ENCODE peak calls at places on chromosomes 16 and 17, in six cellular contexts. O is A549, T is prostate gland, I is cardiac fibroblast, M is upper lobe of right lung, V is GM23338. J is an unnamed sample.

GRCh38 chr16:84754353-84754856 is 54.6 kb downstream of the USP10 start:
- DNase-seq in O (peak; percentile 86), T (peak; percentile 84), I (peak; percentile 95), M (no peak), V (peak; percentile 90), J (no peak)

GRCh38 chr17:58232707-58233156 is 5.7 kb upstream of the LPO start:
- DNase-seq in O (peak; percentile 44), T (no peak), I (peak; percentile 89), M (peak; percentile 70), V (peak; percentile 33), J (peak; percentile 29)

GRCh38 chr17:50952889-50953288 is 86.7 kb upstream of the TOB1 start:
- DNase-seq in O (no peak), T (no peak), I (no peak), M (no peak), V (no peak), J (no peak)

GRCh38 chr16:57976331-57976796 is 5.4 kb upstream of the CNGB1 start:
- DNase-seq in O (no peak), T (no peak), I (no peak), M (no peak), V (no peak), J (no peak)

GRCh38 chr16:87843678-87844373 is 25.5 kb downstream of the SLC7A5 start:
- DNase-seq in O (peak; percentile 61), T (no peak), I (no peak), M (no peak), V (no peak), J (no peak)

GRCh38 chr16:49836218-49836617 is 19.7 kb downstream of the ZNF423 start:
- DNase-seq in O (no peak), T (no peak), I (no peak), M (no peak), V (no peak), J (no peak)

GRCh38 chr17:12553625-12554024 is 112.1 kb upstream of the MYOCD start:
- DNase-seq in O (no peak), T (no peak), I (no peak), M (no peak), V (no peak), J (no peak)

GRCh38 chr16:17723735-17724134 is 253.0 kb upstream of the XYLT1 start:
- DNase-seq in O (no peak), T (no peak), I (peak; percentile 53), M (no peak), V (no peak), J (no peak)

GRCh38 chr17:65743313-65743665 is 181.8 kb upstream of the AXIN2 start:
- DNase-seq in O (no peak), T (no peak), I (peak; percentile 76), M (no peak), V (no peak), J (no peak)

GRCh38 chr16:81315271-81316175 is 761 bp downstream of the GAN start:
- DNase-seq in O (peak; percentile 34), T (peak; percentile 54), I (peak; percentile 51), M (peak; percentile 82), V (peak; percentile 33), J (peak; percentile 50)

GRCh38 chr17:4934173-4934979 is 2.3 kb downstream of the GP1BA start:
- DNase-seq in O (no peak), T (no peak), I (peak; percentile 45), M (peak; percentile 71), V (peak; percentile 70), J (no peak)

GRCh38 chr16:13961099-13961811 is 41.3 kb downstream of the ERCC4 start:
- DNase-seq in O (peak; percentile 31), T (no peak), I (peak; percentile 19), M (no peak), V (no peak), J (no peak)

GRCh38 chr17:19384723-19385391 is 2.1 kb downstream of the MFAP4 start:
- DNase-seq in O (no peak), T (peak; percentile 52), I (peak; percentile 89), M (peak; percentile 79), V (peak; percentile 29), J (no peak)

GRCh38 chr17:42288078-42288984 is at the start of gene STAT5A:
- DNase-seq in O (peak; percentile 73), T (peak; percentile 84), I (peak; percentile 79), M (peak; percentile 95), V (peak; percentile 86), J (peak; percentile 70)

GRCh38 chr17:17685775-17686291 is 4.6 kb downstream of the RAI1 start:
- DNase-seq in O (peak; percentile 66), T (peak; percentile 81), I (peak; percentile 69), M (peak; percentile 83), V (peak; percentile 47), J (no peak)

GRCh38 chr17:866568-867087 is 84.5 kb downstream of the MRM3 start:
- DNase-seq in O (no peak), T (peak; percentile 47), I (no peak), M (no peak), V (no peak), J (no peak)

GRCh38 chr16:10090816-10091215 is 91.4 kb downstream of the GRIN2A start:
- DNase-seq in O (no peak), T (no peak), I (peak; percentile 61), M (no peak), V (no peak), J (no peak)

GRCh38 chr16:87874639-87875472 is 5.5 kb upstream of the SLC7A5 start:
- DNase-seq in O (no peak), T (no peak), I (no peak), M (no peak), V (peak; percentile 85), J (no peak)

GRCh38 chr17:2885751-2886150 is 89.5 kb downstream of the RAP1GAP2 start:
- DNase-seq in O (no peak), T (no peak), I (no peak), M (no peak), V (no peak), J (no peak)

GRCh38 chr17:40486513-40487370 is 14.7 kb downstream of the TNS4 start:
- DNase-seq in O (peak; percentile 35), T (no peak), I (peak; percentile 96), M (no peak), V (no peak), J (no peak)

GRCh38 chr17:6361733-6362132 is 73.2 kb downstream of the AIPL1 start:
- DNase-seq in O (no peak), T (no peak), I (no peak), M (no peak), V (peak; percentile 70), J (no peak)

GRCh38 chr16:18792836-18793433 is 2.8 kb upstream of the RPS15A start:
- DNase-seq in O (no peak), T (no peak), I (peak; percentile 42), M (no peak), V (no peak), J (no peak)

GRCh38 chr17:12402963-12403622 is 262.6 kb upstream of the MYOCD start:
- DNase-seq in O (peak; percentile 91), T (no peak), I (peak; percentile 67), M (no peak), V (no peak), J (no peak)

GRCh38 chr16:56425439-56425832 is at the start of gene AMFR:
- DNase-seq in O (peak; percentile 80), T (peak; percentile 37), I (peak; percentile 75), M (peak; percentile 87), V (peak; percentile 85), J (peak; percentile 82)

GRCh38 chr17:6393368-6393952 is 41.5 kb downstream of the AIPL1 start:
- DNase-seq in O (no peak), T (no peak), I (no peak), M (no peak), V (peak; percentile 36), J (no peak)

GRCh38 chr17:27216836-27217235 is 77.1 kb upstream of the WSB1 start:
- DNase-seq in O (no peak), T (no peak), I (no peak), M (no peak), V (no peak), J (no peak)
- TF ChIP-seq CTCF in O (no peak), T (no peak), I (no peak), M (no peak), V (no peak), J (no peak)

DNA sequence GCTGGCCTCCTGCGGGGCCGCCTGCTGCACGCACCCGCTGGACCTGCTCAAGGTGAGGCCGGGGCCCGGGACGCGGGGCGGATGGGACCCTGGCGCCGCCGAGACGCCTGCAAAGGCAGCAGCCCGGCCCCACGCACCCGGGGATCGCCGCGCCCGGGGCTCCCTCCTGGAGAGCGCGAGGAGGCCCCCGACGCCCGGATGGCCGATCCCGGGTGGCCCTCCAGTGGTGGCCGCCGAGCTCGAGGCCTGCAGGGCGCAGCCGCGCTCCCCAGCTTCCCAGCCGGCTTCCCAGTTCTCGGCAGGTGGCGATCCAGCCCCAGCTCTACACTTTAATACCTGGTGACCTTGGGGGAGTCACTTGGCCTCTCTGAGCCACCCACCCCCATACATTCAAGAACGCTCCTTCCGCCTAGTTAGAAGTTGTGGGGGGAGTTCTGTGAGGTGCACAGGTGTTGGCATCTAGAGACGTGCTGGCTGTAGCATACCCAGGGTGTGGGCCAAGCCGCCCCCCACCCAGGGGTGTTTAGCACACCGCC is 452 bp downstream of the SLC25A10 start:
- DNase-seq in O (peak; percentile 63), T (peak; percentile 27), I (peak; percentile 28), M (no peak), V (no peak), J (no peak)
- TF ChIP-seq CTCF in O (peak; percentile 38), T (no peak), I (no peak), M (no peak), V (no peak), J (no peak)

DNA sequence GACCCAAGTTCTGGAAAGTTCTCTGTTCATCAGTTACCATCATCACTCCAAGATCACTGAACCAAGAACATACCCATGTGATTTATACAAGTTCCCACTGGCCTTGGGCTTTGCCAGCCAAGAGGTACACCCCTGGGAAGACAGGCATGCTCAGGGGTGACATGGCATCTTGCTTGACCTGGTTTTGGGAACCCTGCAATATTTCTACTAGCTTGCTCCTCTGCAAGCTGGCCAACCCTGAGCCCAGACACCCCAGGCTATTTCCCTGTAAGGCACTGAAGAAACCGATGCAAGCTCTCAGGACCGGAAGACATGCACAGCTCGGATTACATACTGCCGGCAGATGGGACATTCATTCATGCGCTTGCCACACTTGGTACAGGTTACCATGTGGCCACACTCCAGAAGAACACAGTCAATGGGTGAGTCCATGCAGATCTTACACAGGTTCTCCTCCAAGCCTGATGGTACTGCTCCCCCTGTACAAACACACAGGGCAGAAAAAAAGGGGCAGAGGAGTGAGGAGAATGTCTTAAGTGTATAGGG is 31.4 kb downstream of the LIG3 start:
- DNase-seq in O (no peak), T (no peak), I (no peak), M (no peak), V (no peak), J (no peak)
- TF ChIP-seq CTCF in O (no peak), T (no peak), I (no peak), M (no peak), V (no peak), J (no peak)

DNA sequence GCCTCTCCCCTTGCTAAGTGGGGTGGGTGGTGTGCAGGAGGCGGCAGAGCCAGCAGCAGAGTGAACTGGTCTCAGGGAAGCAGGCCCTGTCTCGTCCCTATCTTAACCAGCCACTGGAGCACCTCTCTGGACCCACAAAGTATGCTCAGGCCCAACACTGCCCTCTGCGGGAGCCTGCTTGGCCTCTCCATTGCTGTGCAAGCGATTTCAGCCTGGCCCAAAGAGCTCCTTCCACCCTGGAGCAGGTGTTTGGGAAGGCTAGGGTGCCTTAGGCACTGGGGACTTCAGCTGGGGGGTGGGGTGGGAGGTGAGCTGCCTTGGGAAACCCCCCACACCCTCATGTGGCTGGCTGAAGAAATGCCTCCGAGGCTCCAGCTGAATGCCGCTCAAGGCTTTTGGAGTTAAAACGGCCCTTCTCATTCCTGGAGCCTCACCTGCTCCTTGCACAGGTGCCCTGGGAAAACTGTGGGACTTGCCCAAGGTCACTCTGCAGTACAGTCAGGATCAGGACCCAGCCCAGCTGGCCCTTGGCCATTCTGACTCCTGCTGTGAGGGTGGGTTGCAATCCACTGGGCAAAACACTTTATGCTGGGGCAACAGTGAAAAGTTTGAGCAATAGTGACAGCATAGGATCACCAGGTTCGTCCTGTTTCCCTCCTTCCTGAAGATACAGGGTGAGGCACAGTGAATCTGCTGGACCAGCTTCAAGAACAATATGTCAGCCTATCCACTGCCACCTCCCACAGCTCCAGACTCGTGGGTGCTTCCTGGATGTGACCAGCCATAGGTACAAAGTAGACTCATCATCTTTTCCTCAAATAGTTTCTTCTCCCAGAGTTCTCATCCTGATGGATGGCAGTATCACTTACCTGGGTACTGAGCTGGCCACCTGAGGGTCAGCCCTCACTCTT is 5.9 kb upstream of the UBE2O start:
- DNase-seq in O (peak; percentile 78), T (no peak), I (peak; percentile 67), M (peak; percentile 77), V (peak; percentile 94), J (no peak)
- TF ChIP-seq CTCF in O (peak; percentile 76), T (no peak), I (peak; percentile 76), M (peak; percentile 35), V (peak; percentile 68), J (no peak)